ENCODE peak calls at places on chromosomes 4 and X, in eight cellular contexts. One of them, this sample, is unnamed.
A peak's percentile ranks its signal among the peaks of the same experiment; 100 is the strongest.

GRCh38 chrX:105695451-105695850 is 126.9 kb upstream of the NRK start:
- DNase-seq in AG09309: no peak
- DNase-seq in MCF 10A: peak; percentile 65
- DNase-seq in heart right ventricle: no peak
- DNase-seq in right lobe of liver: no peak
- DNase-seq in prostate gland: no peak
- DNase-seq in upper lobe of right lung: no peak
- DNase-seq in WTC11: no peak
- DNase-seq in this sample: no peak

GRCh38 chr4:77818077-77818666 is 996 bp downstream of the CNOT6L start:
- DNase-seq in AG09309: peak; percentile 31
- DNase-seq in MCF 10A: peak; percentile 79
- DNase-seq in heart right ventricle: peak; percentile 71
- DNase-seq in right lobe of liver: peak; percentile 72
- DNase-seq in prostate gland: peak; percentile 81
- DNase-seq in upper lobe of right lung: peak; percentile 89
- DNase-seq in WTC11: peak; percentile 53
- DNase-seq in this sample: peak; percentile 55

GRCh38 chr4:15469402-15470148 is at the start of gene CC2D2A:
- DNase-seq in AG09309: no peak
- DNase-seq in MCF 10A: no peak
- DNase-seq in heart right ventricle: no peak
- DNase-seq in right lobe of liver: no peak
- DNase-seq in prostate gland: no peak
- DNase-seq in upper lobe of right lung: no peak
- DNase-seq in WTC11: no peak
- DNase-seq in this sample: peak; percentile 10

GRCh38 chr4:153513596-153513995 is 47.4 kb downstream of the TMEM131L start:
- DNase-seq in AG09309: peak; percentile 55
- DNase-seq in MCF 10A: peak; percentile 20
- DNase-seq in heart right ventricle: no peak
- DNase-seq in right lobe of liver: no peak
- DNase-seq in prostate gland: no peak
- DNase-seq in upper lobe of right lung: no peak
- DNase-seq in WTC11: no peak
- DNase-seq in this sample: no peak

GRCh38 chr4:7291372-7292135 is 99.2 kb downstream of the SORCS2 start:
- DNase-seq in AG09309: no peak
- DNase-seq in MCF 10A: peak; percentile 54
- DNase-seq in heart right ventricle: peak; percentile 74
- DNase-seq in right lobe of liver: no peak
- DNase-seq in prostate gland: no peak
- DNase-seq in upper lobe of right lung: no peak
- DNase-seq in WTC11: no peak
- DNase-seq in this sample: no peak

GRCh38 chrX:132393992-132394391 is 94.8 kb downstream of the MBNL3 start:
- DNase-seq in AG09309: no peak
- DNase-seq in MCF 10A: no peak
- DNase-seq in heart right ventricle: no peak
- DNase-seq in right lobe of liver: no peak
- DNase-seq in prostate gland: no peak
- DNase-seq in upper lobe of right lung: no peak
- DNase-seq in WTC11: no peak
- DNase-seq in this sample: no peak

GRCh38 chr4:62460329-62460728 is 1260.2 kb downstream of the ADGRL3 start:
- DNase-seq in AG09309: no peak
- DNase-seq in MCF 10A: peak; percentile 52
- DNase-seq in heart right ventricle: no peak
- DNase-seq in right lobe of liver: no peak
- DNase-seq in prostate gland: no peak
- DNase-seq in upper lobe of right lung: no peak
- DNase-seq in WTC11: no peak
- DNase-seq in this sample: no peak

GRCh38 chr4:22607382-22607781 is 85.4 kb upstream of the GBA3 start:
- DNase-seq in AG09309: peak; percentile 0
- DNase-seq in MCF 10A: peak; percentile 69
- DNase-seq in heart right ventricle: peak; percentile 27
- DNase-seq in right lobe of liver: peak; percentile 61
- DNase-seq in prostate gland: peak; percentile 22
- DNase-seq in upper lobe of right lung: no peak
- DNase-seq in WTC11: peak; percentile 36
- DNase-seq in this sample: peak; percentile 28

GRCh38 chr4:147447820-147448219 is 33.1 kb upstream of the EDNRA start:
- DNase-seq in AG09309: no peak
- DNase-seq in MCF 10A: peak; percentile 63
- DNase-seq in heart right ventricle: no peak
- DNase-seq in right lobe of liver: no peak
- DNase-seq in prostate gland: no peak
- DNase-seq in upper lobe of right lung: no peak
- DNase-seq in WTC11: no peak
- DNase-seq in this sample: no peak

GRCh38 chrX:46325312-46325877 is 219.8 kb downstream of the ZNF674 start:
- DNase-seq in AG09309: peak; percentile 18
- DNase-seq in MCF 10A: peak; percentile 86
- DNase-seq in heart right ventricle: no peak
- DNase-seq in right lobe of liver: no peak
- DNase-seq in prostate gland: no peak
- DNase-seq in upper lobe of right lung: no peak
- DNase-seq in WTC11: peak; percentile 22
- DNase-seq in this sample: peak; percentile 11

GRCh38 chr4:3852309-3852708 is 86.1 kb downstream of the ADRA2C start:
- DNase-seq in AG09309: no peak
- DNase-seq in MCF 10A: no peak
- DNase-seq in heart right ventricle: no peak
- DNase-seq in right lobe of liver: no peak
- DNase-seq in prostate gland: no peak
- DNase-seq in upper lobe of right lung: no peak
- DNase-seq in WTC11: no peak
- DNase-seq in this sample: no peak

GRCh38 chrX:47483310-47484268 is 567 bp upstream of the ZNF41 start:
- DNase-seq in AG09309: no peak
- DNase-seq in MCF 10A: peak; percentile 27
- DNase-seq in heart right ventricle: peak; percentile 31
- DNase-seq in right lobe of liver: peak; percentile 44
- DNase-seq in prostate gland: peak; percentile 3
- DNase-seq in upper lobe of right lung: peak; percentile 58
- DNase-seq in WTC11: peak; percentile 14
- DNase-seq in this sample: peak; percentile 7

GRCh38 chr4:87530868-87531267 is 1.7 kb upstream of the SPARCL1 start:
- DNase-seq in AG09309: no peak
- DNase-seq in MCF 10A: peak; percentile 87
- DNase-seq in heart right ventricle: peak; percentile 35
- DNase-seq in right lobe of liver: peak; percentile 47
- DNase-seq in prostate gland: peak; percentile 79
- DNase-seq in upper lobe of right lung: no peak
- DNase-seq in WTC11: no peak
- DNase-seq in this sample: no peak

GRCh38 chr4:52912608-52913007 is 50.5 kb downstream of the RASL11B start:
- DNase-seq in AG09309: no peak
- DNase-seq in MCF 10A: no peak
- DNase-seq in heart right ventricle: no peak
- DNase-seq in right lobe of liver: no peak
- DNase-seq in prostate gland: no peak
- DNase-seq in upper lobe of right lung: no peak
- DNase-seq in WTC11: no peak
- DNase-seq in this sample: no peak

GRCh38 chr4:139889194-139889762 is 223.7 kb downstream of the MGST2 start:
- DNase-seq in AG09309: no peak
- DNase-seq in MCF 10A: peak; percentile 79
- DNase-seq in heart right ventricle: no peak
- DNase-seq in right lobe of liver: no peak
- DNase-seq in prostate gland: no peak
- DNase-seq in upper lobe of right lung: no peak
- DNase-seq in WTC11: no peak
- DNase-seq in this sample: no peak

GRCh38 chrX:13077168-13077567 is 32.7 kb upstream of the FAM9C start:
- DNase-seq in AG09309: no peak
- DNase-seq in MCF 10A: peak; percentile 35
- DNase-seq in heart right ventricle: no peak
- DNase-seq in right lobe of liver: no peak
- DNase-seq in prostate gland: no peak
- DNase-seq in upper lobe of right lung: no peak
- DNase-seq in WTC11: no peak
- DNase-seq in this sample: no peak

GRCh38 chrX:12920990-12921389 is 14.6 kb downstream of the TLR8 start:
- DNase-seq in AG09309: no peak
- DNase-seq in MCF 10A: no peak
- DNase-seq in heart right ventricle: no peak
- DNase-seq in right lobe of liver: no peak
- DNase-seq in prostate gland: no peak
- DNase-seq in upper lobe of right lung: no peak
- DNase-seq in WTC11: no peak
- DNase-seq in this sample: no peak

DNA sequence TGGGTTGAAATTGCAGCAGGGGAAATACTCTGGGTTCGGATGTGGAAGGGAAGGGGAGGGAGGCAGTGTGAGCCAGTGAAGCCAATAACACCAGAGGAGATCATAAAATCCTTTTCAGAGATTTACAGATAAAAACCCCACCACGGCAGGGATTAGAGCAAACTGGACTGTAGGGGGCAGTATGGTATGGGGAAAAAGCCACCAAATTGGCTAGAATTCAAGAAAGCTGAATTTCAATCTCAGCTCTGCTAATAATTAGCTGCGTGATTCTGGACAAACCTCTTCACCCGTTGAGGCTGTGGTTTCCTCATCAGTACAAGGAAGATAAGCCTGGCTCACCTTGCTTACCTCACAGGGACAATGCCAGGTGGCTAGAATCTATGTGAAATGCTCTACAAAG is 108.1 kb downstream of the ATG4A start:
- DNase-seq in AG09309: no peak
- DNase-seq in MCF 10A: peak; percentile 41
- DNase-seq in heart right ventricle: no peak
- DNase-seq in right lobe of liver: no peak
- DNase-seq in prostate gland: no peak
- DNase-seq in upper lobe of right lung: no peak
- DNase-seq in WTC11: peak; percentile 18
- DNase-seq in this sample: peak; percentile 52
- TF ChIP-seq CTCF in AG09309: peak; percentile 53
- TF ChIP-seq CTCF in MCF 10A: peak; percentile 45
- TF ChIP-seq CTCF in heart right ventricle: peak; percentile 44
- TF ChIP-seq CTCF in right lobe of liver: peak; percentile 38
- TF ChIP-seq CTCF in prostate gland: peak; percentile 42
- TF ChIP-seq CTCF in upper lobe of right lung: peak; percentile 50
- TF ChIP-seq CTCF in WTC11: peak; percentile 40
- TF ChIP-seq CTCF in this sample: peak; percentile 59

DNA sequence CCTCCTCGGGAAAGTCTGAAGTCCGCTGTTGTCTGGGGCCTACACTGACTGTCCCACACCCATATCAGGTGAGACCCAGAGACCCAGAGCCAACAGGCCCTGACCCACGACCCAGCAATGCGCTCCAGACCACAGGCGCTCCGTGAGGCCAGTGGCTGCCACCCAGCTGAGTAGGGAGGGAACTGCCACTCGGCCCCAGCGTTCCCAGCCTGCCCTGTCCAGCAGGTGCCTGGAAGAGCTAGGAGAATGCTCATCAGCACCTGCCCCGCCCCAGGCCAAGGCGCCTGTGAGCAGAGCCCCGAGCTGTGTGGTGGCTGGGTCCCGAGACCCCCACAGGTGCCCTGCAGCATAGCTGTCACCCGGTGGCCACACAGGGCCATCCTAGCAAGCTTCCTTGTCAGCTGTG is 2.7 kb downstream of the SPON2 start:
- DNase-seq in AG09309: no peak
- DNase-seq in MCF 10A: no peak
- DNase-seq in heart right ventricle: no peak
- DNase-seq in right lobe of liver: no peak
- DNase-seq in prostate gland: no peak
- DNase-seq in upper lobe of right lung: no peak
- DNase-seq in WTC11: no peak
- DNase-seq in this sample: no peak
- TF ChIP-seq CTCF in AG09309: no peak
- TF ChIP-seq CTCF in MCF 10A: no peak
- TF ChIP-seq CTCF in heart right ventricle: no peak
- TF ChIP-seq CTCF in right lobe of liver: no peak
- TF ChIP-seq CTCF in prostate gland: no peak
- TF ChIP-seq CTCF in upper lobe of right lung: no peak
- TF ChIP-seq CTCF in WTC11: no peak
- TF ChIP-seq CTCF in this sample: no peak

DNA sequence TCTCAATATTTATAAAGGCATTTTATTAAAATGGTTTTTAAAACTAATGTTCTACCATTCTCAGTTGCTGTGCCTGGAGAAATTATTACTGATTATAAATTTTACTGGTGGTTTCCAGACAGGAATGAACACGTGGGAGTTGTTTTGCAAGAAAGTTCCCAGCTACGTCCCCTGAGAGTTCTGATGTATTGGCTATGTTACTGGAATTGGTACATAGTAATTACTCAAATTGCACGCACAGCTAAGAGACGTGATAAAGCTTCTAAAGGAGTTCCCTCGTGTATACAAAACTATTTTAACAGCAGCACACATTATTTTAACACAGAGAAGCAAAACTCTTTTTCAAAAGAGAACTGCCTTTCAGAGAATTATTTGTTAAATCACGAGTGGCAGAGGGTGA is 292.2 kb downstream of the NLGN4X start:
- DNase-seq in AG09309: no peak
- DNase-seq in MCF 10A: no peak
- DNase-seq in heart right ventricle: no peak
- DNase-seq in right lobe of liver: no peak
- DNase-seq in prostate gland: no peak
- DNase-seq in upper lobe of right lung: no peak
- DNase-seq in WTC11: no peak
- DNase-seq in this sample: peak; percentile 4
- TF ChIP-seq CTCF in AG09309: no peak
- TF ChIP-seq CTCF in MCF 10A: no peak
- TF ChIP-seq CTCF in heart right ventricle: no peak
- TF ChIP-seq CTCF in right lobe of liver: no peak
- TF ChIP-seq CTCF in prostate gland: no peak
- TF ChIP-seq CTCF in upper lobe of right lung: no peak
- TF ChIP-seq CTCF in WTC11: no peak
- TF ChIP-seq CTCF in this sample: no peak

GRCh38 chr4:112982677-112983076 is 66.8 kb upstream of the ANK2 start:
- DNase-seq in AG09309: no peak
- DNase-seq in MCF 10A: no peak
- DNase-seq in heart right ventricle: no peak
- DNase-seq in right lobe of liver: no peak
- DNase-seq in prostate gland: no peak
- DNase-seq in upper lobe of right lung: no peak
- DNase-seq in WTC11: no peak
- DNase-seq in this sample: no peak
- TF ChIP-seq CTCF in AG09309: peak; percentile 13
- TF ChIP-seq CTCF in MCF 10A: no peak
- TF ChIP-seq CTCF in heart right ventricle: no peak
- TF ChIP-seq CTCF in right lobe of liver: no peak
- TF ChIP-seq CTCF in prostate gland: no peak
- TF ChIP-seq CTCF in upper lobe of right lung: no peak
- TF ChIP-seq CTCF in WTC11: no peak
- TF ChIP-seq CTCF in this sample: no peak

GRCh38 chr4:20428410-20429160 is 176.9 kb downstream of the SLIT2 start:
- DNase-seq in AG09309: no peak
- DNase-seq in MCF 10A: peak; percentile 14
- DNase-seq in heart right ventricle: no peak
- DNase-seq in right lobe of liver: no peak
- DNase-seq in prostate gland: no peak
- DNase-seq in upper lobe of right lung: no peak
- DNase-seq in WTC11: no peak
- DNase-seq in this sample: no peak
- TF ChIP-seq CTCF in AG09309: peak; percentile 23
- TF ChIP-seq CTCF in MCF 10A: no peak
- TF ChIP-seq CTCF in heart right ventricle: no peak
- TF ChIP-seq CTCF in right lobe of liver: no peak
- TF ChIP-seq CTCF in prostate gland: no peak
- TF ChIP-seq CTCF in upper lobe of right lung: peak; percentile 17
- TF ChIP-seq CTCF in WTC11: no peak
- TF ChIP-seq CTCF in this sample: peak; percentile 35

This sample was measured in nephron progenitor cell.